ENCODE peak calls at places on chromosomes 1 and 21, in six cellular contexts. One of them, this sample, is unnamed.

GRCh38 chr1:13764533-13764932 is 64.5 kb downstream of the PRDM2 start:
- DNase-seq in tibial nerve: no peak
- DNase-seq in PC-3: no peak
- DNase-seq in tibial artery: no peak
- DNase-seq in cardiac muscle cell: peak
- DNase-seq in HCT116: no peak
- DNase-seq in this sample: no peak

GRCh38 chr1:91683598-91683951 is 182.9 kb downstream of the CDC7 start:
- DNase-seq in cardiac muscle cell: no peak
- DNase-seq in HCT116: no peak
- DNase-seq in tibial nerve: peak
- DNase-seq in PC-3: no peak
- DNase-seq in tibial artery: no peak
- DNase-seq in this sample: no peak

GRCh38 chr1:87880098-87880746 is 551.5 kb downstream of the LMO4 start:
- DNase-seq in PC-3: no peak
- DNase-seq in tibial artery: no peak
- DNase-seq in cardiac muscle cell: peak
- DNase-seq in HCT116: no peak
- DNase-seq in tibial nerve: no peak
- DNase-seq in this sample: no peak

GRCh38 chr21:39319251-39319756 is 5.9 kb upstream of the BRWD1 start:
- DNase-seq in tibial nerve: no peak
- DNase-seq in HCT116: no peak
- DNase-seq in cardiac muscle cell: peak
- DNase-seq in tibial artery: peak
- DNase-seq in PC-3: no peak
- DNase-seq in this sample: no peak

GRCh38 chr21:14603202-14603601 is 57.1 kb upstream of the SAMSN1 start:
- DNase-seq in PC-3: peak
- DNase-seq in tibial nerve: no peak
- DNase-seq in tibial artery: no peak
- DNase-seq in cardiac muscle cell: peak
- DNase-seq in HCT116: no peak
- DNase-seq in this sample: peak

GRCh38 chr1:17158961-17159360 is 39.7 kb upstream of the PADI2 start:
- DNase-seq in PC-3: no peak
- DNase-seq in cardiac muscle cell: no peak
- DNase-seq in HCT116: no peak
- DNase-seq in tibial artery: no peak
- DNase-seq in tibial nerve: no peak
- DNase-seq in this sample: no peak

GRCh38 chr1:156150107-156151000 is 3.0 kb upstream of the SEMA4A start:
- DNase-seq in cardiac muscle cell: no peak
- DNase-seq in PC-3: no peak
- DNase-seq in HCT116: no peak
- DNase-seq in tibial nerve: no peak
- DNase-seq in tibial artery: no peak
- DNase-seq in this sample: no peak

GRCh38 chr1:75338974-75339483 is 204.8 kb downstream of the LHX8 start:
- DNase-seq in tibial nerve: no peak
- DNase-seq in cardiac muscle cell: no peak
- DNase-seq in PC-3: no peak
- DNase-seq in tibial artery: no peak
- DNase-seq in HCT116: no peak
- DNase-seq in this sample: no peak

GRCh38 chr1:64469121-64469520 is 808 bp upstream of the CACHD1 start:
- DNase-seq in HCT116: no peak
- DNase-seq in PC-3: no peak
- DNase-seq in tibial artery: no peak
- DNase-seq in cardiac muscle cell: no peak
- DNase-seq in tibial nerve: no peak
- DNase-seq in this sample: no peak

GRCh38 chr1:226355016-226355415 is 46.1 kb upstream of the LIN9 start:
- DNase-seq in cardiac muscle cell: no peak
- DNase-seq in HCT116: no peak
- DNase-seq in PC-3: no peak
- DNase-seq in tibial nerve: no peak
- DNase-seq in tibial artery: no peak
- DNase-seq in this sample: no peak

DNA sequence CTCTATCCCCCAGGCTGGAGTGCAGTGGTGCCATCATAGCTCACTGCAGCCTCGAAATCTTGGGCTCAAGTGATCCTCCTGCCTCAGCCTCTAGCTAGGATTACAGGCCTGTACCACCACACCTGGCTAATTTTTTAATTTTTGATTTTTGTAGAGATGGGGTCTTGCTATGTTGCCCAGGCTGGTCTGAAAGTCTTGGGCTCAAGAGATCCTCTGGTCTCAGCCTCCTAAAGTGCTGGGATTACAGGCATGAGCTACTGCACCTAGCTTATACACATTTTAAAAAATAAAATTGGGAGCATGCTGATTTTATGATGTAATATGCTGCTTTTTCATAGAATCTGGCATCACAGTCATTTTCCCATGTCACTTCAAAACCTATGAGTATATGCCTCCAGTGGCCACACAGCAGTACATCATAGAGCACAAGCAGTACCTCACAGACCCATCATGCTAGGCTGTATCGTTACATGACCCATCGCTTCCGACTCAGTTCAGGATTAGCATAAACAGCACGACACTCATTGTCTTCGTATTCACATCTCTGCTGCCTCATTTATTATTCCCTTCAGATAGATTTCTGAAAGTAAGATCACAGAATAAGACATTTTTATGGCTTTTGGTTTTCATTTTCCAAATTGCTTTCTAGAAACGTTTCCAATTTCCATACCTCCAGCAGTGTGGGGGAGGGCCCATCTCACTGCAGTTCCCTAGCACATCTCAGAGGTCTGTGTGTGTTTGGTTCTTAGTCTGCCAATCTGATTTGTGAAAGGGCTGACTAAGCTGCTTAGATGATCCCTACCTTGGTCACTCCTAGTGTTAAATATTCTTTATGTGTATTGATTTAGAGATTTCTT is 36.0 kb upstream of the CCSAP start:
- DNase-seq in tibial nerve: no peak
- DNase-seq in HCT116: no peak
- DNase-seq in PC-3: no peak
- DNase-seq in tibial artery: no peak
- DNase-seq in cardiac muscle cell: peak
- DNase-seq in this sample: no peak
- TF ChIP-seq CTCF in tibial nerve: no peak
- TF ChIP-seq CTCF in HCT116: no peak
- TF ChIP-seq CTCF in PC-3: no peak
- TF ChIP-seq CTCF in tibial artery: no peak
- TF ChIP-seq CTCF in cardiac muscle cell: no peak
- TF ChIP-seq CTCF in this sample: no peak

GRCh38 chr1:94620345-94621031 is 78.9 kb upstream of the F3 start:
- DNase-seq in tibial artery: no peak
- DNase-seq in HCT116: no peak
- DNase-seq in PC-3: no peak
- DNase-seq in tibial nerve: no peak
- DNase-seq in cardiac muscle cell: no peak
- DNase-seq in this sample: peak
- TF ChIP-seq CTCF in tibial artery: no peak
- TF ChIP-seq CTCF in HCT116: no peak
- TF ChIP-seq CTCF in PC-3: no peak
- TF ChIP-seq CTCF in tibial nerve: no peak
- TF ChIP-seq CTCF in cardiac muscle cell: no peak
- TF ChIP-seq CTCF in this sample: peak

GRCh38 chr1:5621692-5622091 is 370.5 kb downstream of the NPHP4 start:
- DNase-seq in tibial nerve: no peak
- DNase-seq in HCT116: no peak
- DNase-seq in cardiac muscle cell: no peak
- DNase-seq in tibial artery: no peak
- DNase-seq in PC-3: no peak
- DNase-seq in this sample: no peak

GRCh38 chr1:5622412-5622811 is 369.8 kb downstream of the NPHP4 start:
- DNase-seq in PC-3: no peak
- DNase-seq in cardiac muscle cell: no peak
- DNase-seq in HCT116: no peak
- DNase-seq in tibial artery: no peak
- DNase-seq in tibial nerve: no peak
- DNase-seq in this sample: peak

GRCh38 chr1:5619469-5619868 is 372.8 kb downstream of the NPHP4 start:
- DNase-seq in tibial nerve: no peak
- DNase-seq in cardiac muscle cell: no peak
- DNase-seq in HCT116: no peak
- DNase-seq in PC-3: no peak
- DNase-seq in tibial artery: no peak
- DNase-seq in this sample: no peak

GRCh38 chr1:5620418-5620817 is 371.8 kb downstream of the NPHP4 start:
- DNase-seq in HCT116: no peak
- DNase-seq in tibial artery: no peak
- DNase-seq in PC-3: no peak
- DNase-seq in tibial nerve: no peak
- DNase-seq in cardiac muscle cell: no peak
- DNase-seq in this sample: no peak

DNA sequence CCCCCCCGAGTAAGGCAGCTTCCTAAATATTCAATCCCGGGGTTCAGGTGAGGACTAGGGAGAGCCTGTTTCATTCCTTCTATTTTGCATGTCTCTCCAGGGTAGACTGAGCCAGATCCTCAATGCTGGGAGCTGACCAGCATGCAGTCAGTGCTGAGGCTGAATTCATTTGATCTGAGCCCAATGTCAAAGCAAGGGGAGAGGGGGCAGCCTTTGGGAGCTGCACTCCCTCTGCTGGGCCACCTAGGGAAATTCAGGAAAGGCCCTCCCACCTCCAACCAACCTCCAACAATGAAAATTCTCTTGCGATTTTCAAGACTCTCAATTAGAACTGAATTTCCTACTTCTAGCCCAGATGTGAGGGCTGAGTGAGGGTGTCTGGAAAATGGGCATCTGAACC is 371.2 kb downstream of the NPHP4 start:
- DNase-seq in cardiac muscle cell: no peak
- DNase-seq in tibial nerve: no peak
- DNase-seq in HCT116: peak
- DNase-seq in PC-3: peak
- DNase-seq in tibial artery: no peak
- DNase-seq in this sample: peak
- TF ChIP-seq CTCF in cardiac muscle cell: no peak
- TF ChIP-seq CTCF in tibial nerve: no peak
- TF ChIP-seq CTCF in HCT116: peak
- TF ChIP-seq CTCF in PC-3: peak
- TF ChIP-seq CTCF in tibial artery: no peak
- TF ChIP-seq CTCF in this sample: peak

GRCh38 chr1:182003953-182004586 is 57.4 kb downstream of the ZNF648 start:
- DNase-seq in HCT116: no peak
- DNase-seq in tibial artery: no peak
- DNase-seq in PC-3: no peak
- DNase-seq in cardiac muscle cell: no peak
- DNase-seq in tibial nerve: peak
- DNase-seq in this sample: peak
- TF ChIP-seq CTCF in HCT116: no peak
- TF ChIP-seq CTCF in tibial artery: no peak
- TF ChIP-seq CTCF in PC-3: no peak
- TF ChIP-seq CTCF in cardiac muscle cell: no peak
- TF ChIP-seq CTCF in tibial nerve: no peak
- TF ChIP-seq CTCF in this sample: no peak

GRCh38 chr1:62337785-62338631 is 18.8 kb upstream of the KANK4 start:
- DNase-seq in tibial nerve: no peak
- DNase-seq in cardiac muscle cell: peak
- DNase-seq in tibial artery: no peak
- DNase-seq in PC-3: no peak
- DNase-seq in HCT116: no peak
- DNase-seq in this sample: no peak
- TF ChIP-seq CTCF in tibial nerve: peak
- TF ChIP-seq CTCF in cardiac muscle cell: no peak
- TF ChIP-seq CTCF in tibial artery: no peak
- TF ChIP-seq CTCF in PC-3: no peak
- TF ChIP-seq CTCF in HCT116: no peak
- TF ChIP-seq CTCF in this sample: no peak

GRCh38 chr1:220339581-220339980 is 67.3 kb upstream of the RAB3GAP2 start:
- DNase-seq in HCT116: no peak
- DNase-seq in tibial nerve: no peak
- DNase-seq in cardiac muscle cell: no peak
- DNase-seq in PC-3: no peak
- DNase-seq in tibial artery: no peak
- DNase-seq in this sample: peak
- TF ChIP-seq CTCF in HCT116: no peak
- TF ChIP-seq CTCF in tibial nerve: no peak
- TF ChIP-seq CTCF in cardiac muscle cell: no peak
- TF ChIP-seq CTCF in PC-3: peak
- TF ChIP-seq CTCF in tibial artery: no peak
- TF ChIP-seq CTCF in this sample: no peak

GRCh38 chr21:24941316-24942185 is 665.7 kb downstream of the MRPL39 start:
- DNase-seq in tibial artery: no peak
- DNase-seq in tibial nerve: no peak
- DNase-seq in HCT116: no peak
- DNase-seq in cardiac muscle cell: no peak
- DNase-seq in PC-3: peak
- DNase-seq in this sample: peak
- TF ChIP-seq CTCF in tibial artery: no peak
- TF ChIP-seq CTCF in tibial nerve: no peak
- TF ChIP-seq CTCF in HCT116: no peak
- TF ChIP-seq CTCF in cardiac muscle cell: no peak
- TF ChIP-seq CTCF in PC-3: no peak
- TF ChIP-seq CTCF in this sample: no peak